ENCODE peak calls at places on chromosomes 2 and 18, in ten cellular contexts. F is C1 segment of cervical spinal cord; U is T-helper 1 cell; C is foreskin melanocyte; W is H4; O is GM06990; H is activated CD4-positive, alpha-beta memory T cell treated with anti-CD3 and anti-CD28 coated beads, Interleukin-2, amount 10 ng/mL, durations not matched to agents 7 days and 5 days; T is HuH-7.5; Q is foreskin fibroblast; S is stromal cell of bone marrow. J is an unnamed sample.

GRCh38 chr2:238433300-238433915 is 6.7 kb downstream of the ASB1 start:
- DNase-seq in F (no peak), U (no peak), C (no peak), W (no peak), O (no peak), H (no peak), T (no peak), Q (no peak), S (no peak), J (no peak)

GRCh38 chr2:64678771-64679615 is 25.3 kb upstream of the SERTAD2 start:
- DNase-seq in F (no peak), U (no peak), C (peak; percentile 57), W (no peak), O (no peak), H (no peak), T (no peak), Q (no peak), S (no peak), J (peak; percentile 76)

GRCh38 chr2:204108301-204108700 is 171.7 kb downstream of the ICOS start:
- DNase-seq in F (no peak), U (peak; percentile 39), C (peak; percentile 35), W (peak; percentile 26), O (peak; percentile 10), H (peak; percentile 64), T (peak; percentile 35), Q (no peak), S (no peak), J (peak; percentile 77)

GRCh38 chr2:101616411-101616810 is 81.1 kb upstream of the MAP4K4 start:
- DNase-seq in F (peak; percentile 1), U (no peak), C (peak; percentile 56), W (no peak), O (no peak), H (no peak), T (no peak), Q (peak; percentile 49), S (no peak), J (peak; percentile 94)

GRCh38 chr18:13394794-13395193 is 176.2 kb downstream of the LDLRAD4 start:
- DNase-seq in F (no peak), U (no peak), C (no peak), W (no peak), O (no peak), H (no peak), T (no peak), Q (no peak), S (no peak), J (no peak)

GRCh38 chr2:174025271-174026121 is 60.3 kb upstream of the SP3 start:
- DNase-seq in F (no peak), U (no peak), C (no peak), W (peak; percentile 18), O (no peak), H (no peak), T (peak; percentile 65), Q (peak; percentile 97), S (peak; percentile 89), J (peak; percentile 31)

GRCh38 chr2:113886479-113887383 is 3.2 kb upstream of the ACTR3 start:
- DNase-seq in F (no peak), U (no peak), C (peak; percentile 88), W (peak; percentile 64), O (peak; percentile 80), H (peak; percentile 80), T (no peak), Q (peak; percentile 95), S (peak; percentile 70), J (peak; percentile 25)

GRCh38 chr2:152298754-152299153 is 36.2 kb upstream of the FMNL2 start:
- DNase-seq in F (no peak), U (no peak), C (peak; percentile 14), W (peak; percentile 43), O (no peak), H (no peak), T (no peak), Q (peak; percentile 40), S (no peak), J (no peak)

GRCh38 chr2:6358542-6358941 is 507.2 kb downstream of the CMPK2 start:
- DNase-seq in F (no peak), U (no peak), C (no peak), W (no peak), O (no peak), H (no peak), T (no peak), Q (no peak), S (no peak), J (no peak)

GRCh38 chr18:51668101-51668500 is 470.6 kb upstream of the MEX3C start:
- DNase-seq in F (peak; percentile 6), U (no peak), C (peak; percentile 32), W (peak; percentile 40), O (peak; percentile 22), H (peak; percentile 52), T (peak; percentile 5), Q (peak; percentile 32), S (peak; percentile 6), J (peak; percentile 68)

GRCh38 chr2:160417745-160418397 is 75.7 kb downstream of the RBMS1 start:
- DNase-seq in F (no peak), U (no peak), C (peak; percentile 58), W (peak; percentile 41), O (no peak), H (no peak), T (no peak), Q (peak; percentile 86), S (peak; percentile 90), J (no peak)

GRCh38 chr2:159091381-159091780 is 122.9 kb downstream of the TANC1 start:
- DNase-seq in F (peak; percentile 24), U (no peak), C (peak; percentile 85), W (no peak), O (no peak), H (no peak), T (no peak), Q (peak; percentile 68), S (no peak), J (no peak)

GRCh38 chr2:47088371-47089082 is 66.6 kb downstream of the STPG4 start:
- DNase-seq in F (no peak), U (no peak), C (no peak), W (no peak), O (no peak), H (no peak), T (no peak), Q (peak; percentile 44), S (no peak), J (no peak)

GRCh38 chr2:156429211-156429610 is 7.0 kb upstream of the GPD2 start:
- DNase-seq in F (no peak), U (no peak), C (no peak), W (no peak), O (no peak), H (no peak), T (no peak), Q (peak; percentile 22), S (no peak), J (no peak)

GRCh38 chr2:219331560-219332213 is 857 bp downstream of the RESP18 start:
- DNase-seq in F (no peak), U (no peak), C (no peak), W (no peak), O (no peak), H (peak; percentile 29), T (peak; percentile 41), Q (peak; percentile 72), S (no peak), J (no peak)

GRCh38 chr2:32425719-32426141 is 68.9 kb downstream of the BIRC6 start:
- DNase-seq in F (no peak), U (no peak), C (no peak), W (no peak), O (no peak), H (no peak), T (no peak), Q (peak; percentile 68), S (peak; percentile 24), J (peak; percentile 76)

GRCh38 chr18:62523255-62523588 is 397 bp downstream of the ZCCHC2 start:
- DNase-seq in F (no peak), U (no peak), C (no peak), W (no peak), O (no peak), H (no peak), T (no peak), Q (no peak), S (no peak), J (no peak)

GRCh38 chr2:237861875-237862527 is 2.6 kb downstream of the RAMP1 start:
- DNase-seq in F (no peak), U (no peak), C (no peak), W (no peak), O (no peak), H (no peak), T (peak; percentile 11), Q (no peak), S (no peak), J (no peak)

GRCh38 chr18:56727399-56727798 is 76.2 kb downstream of the WDR7 start:
- DNase-seq in F (no peak), U (no peak), C (no peak), W (no peak), O (no peak), H (no peak), T (no peak), Q (no peak), S (no peak), J (no peak)

GRCh38 chr2:127589358-127589757 is 53.9 kb downstream of the MYO7B start:
- DNase-seq in F (no peak), U (no peak), C (no peak), W (no peak), O (no peak), H (no peak), T (no peak), Q (no peak), S (no peak), J (no peak)

GRCh38 chr2:143254108-143254507 is 124.9 kb downstream of the ARHGAP15 start:
- DNase-seq in F (no peak), U (no peak), C (no peak), W (no peak), O (no peak), H (peak; percentile 54), T (no peak), Q (no peak), S (no peak), J (no peak)

GRCh38 chr18:22485808-22486244 is 68.1 kb upstream of the CTAGE1 start:
- DNase-seq in F (no peak), U (no peak), C (no peak), W (no peak), O (no peak), H (no peak), T (no peak), Q (peak; percentile 62), S (no peak), J (no peak)

GRCh38 chr2:3626118-3626816 is 31.4 kb downstream of the COLEC11 start:
- DNase-seq in F (no peak), U (no peak), C (no peak), W (no peak), O (no peak), H (no peak), T (no peak), Q (peak; percentile 57), S (no peak), J (no peak)